ENCODE peak calls at places on chromosomes 5 and 9, in four cellular contexts. One of them, this sample, is unnamed.

GRCh38 chr9:97503862-97504210 is 2.4 kb downstream of the TMOD1 start:
- DNase-seq in IMR-90: no peak
- DNase-seq in caudate nucleus: no peak
- DNase-seq in endodermal cell: no peak
- DNase-seq in this sample: no peak

GRCh38 chr5:156497816-156498215 is 170.9 kb downstream of the SGCD start:
- DNase-seq in IMR-90: peak
- DNase-seq in caudate nucleus: no peak
- DNase-seq in endodermal cell: no peak
- DNase-seq in this sample: peak

GRCh38 chr5:147387109-147387508 is 122.8 kb downstream of the DPYSL3 start:
- DNase-seq in IMR-90: no peak
- DNase-seq in caudate nucleus: no peak
- DNase-seq in endodermal cell: no peak
- DNase-seq in this sample: no peak

GRCh38 chr5:170184007-170184687 is 48.6 kb upstream of the C5orf58 start:
- DNase-seq in IMR-90: peak
- DNase-seq in caudate nucleus: peak
- DNase-seq in endodermal cell: peak
- DNase-seq in this sample: peak

GRCh38 chr5:79430196-79430595 is 83.7 kb downstream of the HOMER1 start:
- DNase-seq in IMR-90: no peak
- DNase-seq in caudate nucleus: no peak
- DNase-seq in endodermal cell: no peak
- DNase-seq in this sample: no peak

GRCh38 chr5:6827815-6828214 is 114.6 kb downstream of the TENT4A start:
- DNase-seq in IMR-90: no peak
- DNase-seq in caudate nucleus: no peak
- DNase-seq in endodermal cell: no peak
- DNase-seq in this sample: no peak

GRCh38 chr5:38422622-38423021 is 133.8 kb downstream of the LIFR start:
- DNase-seq in IMR-90: no peak
- DNase-seq in caudate nucleus: no peak
- DNase-seq in endodermal cell: no peak
- DNase-seq in this sample: no peak

GRCh38 chr5:79585129-79585528 is 27.1 kb upstream of the TENT2 start:
- DNase-seq in IMR-90: no peak
- DNase-seq in caudate nucleus: no peak
- DNase-seq in endodermal cell: no peak
- DNase-seq in this sample: no peak

GRCh38 chr9:78930281-78930680 is 633.4 kb downstream of the PSAT1 start:
- DNase-seq in IMR-90: no peak
- DNase-seq in caudate nucleus: no peak
- DNase-seq in endodermal cell: no peak
- DNase-seq in this sample: no peak

GRCh38 chr9:78927099-78927940 is 630.4 kb downstream of the PSAT1 start:
- DNase-seq in IMR-90: no peak
- DNase-seq in caudate nucleus: no peak
- DNase-seq in endodermal cell: no peak
- DNase-seq in this sample: no peak

GRCh38 chr9:78934880-78935279 is 636.9 kb upstream of the TLE4 start:
- DNase-seq in IMR-90: no peak
- DNase-seq in caudate nucleus: no peak
- DNase-seq in endodermal cell: no peak
- DNase-seq in this sample: no peak

GRCh38 chr9:78938821-78939220 is 632.9 kb upstream of the TLE4 start:
- DNase-seq in IMR-90: no peak
- DNase-seq in caudate nucleus: no peak
- DNase-seq in endodermal cell: no peak
- DNase-seq in this sample: no peak

DNA sequence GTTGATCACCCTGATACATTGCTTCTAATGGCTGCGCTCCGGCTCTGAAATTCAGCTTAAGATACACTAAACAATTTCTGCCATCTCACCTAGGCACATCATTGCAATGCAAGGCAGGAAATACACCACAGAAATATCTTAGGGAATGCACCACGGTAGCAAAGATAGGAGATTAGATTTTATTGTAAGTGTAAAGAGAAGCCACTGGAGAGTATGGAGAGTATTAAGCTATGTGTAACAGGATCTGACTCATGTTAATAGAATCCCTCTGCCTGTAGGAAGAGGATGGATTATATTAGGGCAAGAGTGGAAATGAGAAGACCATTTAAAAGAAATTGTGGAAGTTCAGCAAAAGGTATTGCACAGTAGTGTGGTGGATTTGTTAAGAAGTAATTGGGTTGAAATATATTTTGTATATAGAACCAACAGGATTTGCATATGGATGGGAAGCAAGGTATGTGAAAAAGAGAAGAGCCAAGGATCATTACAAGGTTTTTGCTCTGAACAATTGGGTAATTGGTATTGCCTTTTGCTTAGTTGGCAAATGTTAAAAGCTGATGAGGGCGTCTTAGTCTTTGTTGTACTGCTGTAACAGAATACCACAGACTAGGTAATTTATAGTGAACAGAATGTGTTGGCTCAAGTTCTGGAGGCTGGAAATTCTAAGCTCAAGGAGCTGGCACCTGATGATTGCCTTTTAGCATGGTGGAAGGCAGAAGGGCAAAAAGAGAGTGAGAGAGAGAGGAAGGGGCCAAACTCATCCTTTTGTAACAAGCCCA is 636.1 kb downstream of the PSAT1 start:
- DNase-seq in IMR-90: peak
- DNase-seq in caudate nucleus: no peak
- DNase-seq in endodermal cell: no peak
- DNase-seq in this sample: no peak
- H3K27ac ChIP-seq in IMR-90: no peak
- H3K27ac ChIP-seq in caudate nucleus: no peak
- H3K27ac ChIP-seq in endodermal cell: no peak
- H3K27ac ChIP-seq in this sample: no peak

DNA sequence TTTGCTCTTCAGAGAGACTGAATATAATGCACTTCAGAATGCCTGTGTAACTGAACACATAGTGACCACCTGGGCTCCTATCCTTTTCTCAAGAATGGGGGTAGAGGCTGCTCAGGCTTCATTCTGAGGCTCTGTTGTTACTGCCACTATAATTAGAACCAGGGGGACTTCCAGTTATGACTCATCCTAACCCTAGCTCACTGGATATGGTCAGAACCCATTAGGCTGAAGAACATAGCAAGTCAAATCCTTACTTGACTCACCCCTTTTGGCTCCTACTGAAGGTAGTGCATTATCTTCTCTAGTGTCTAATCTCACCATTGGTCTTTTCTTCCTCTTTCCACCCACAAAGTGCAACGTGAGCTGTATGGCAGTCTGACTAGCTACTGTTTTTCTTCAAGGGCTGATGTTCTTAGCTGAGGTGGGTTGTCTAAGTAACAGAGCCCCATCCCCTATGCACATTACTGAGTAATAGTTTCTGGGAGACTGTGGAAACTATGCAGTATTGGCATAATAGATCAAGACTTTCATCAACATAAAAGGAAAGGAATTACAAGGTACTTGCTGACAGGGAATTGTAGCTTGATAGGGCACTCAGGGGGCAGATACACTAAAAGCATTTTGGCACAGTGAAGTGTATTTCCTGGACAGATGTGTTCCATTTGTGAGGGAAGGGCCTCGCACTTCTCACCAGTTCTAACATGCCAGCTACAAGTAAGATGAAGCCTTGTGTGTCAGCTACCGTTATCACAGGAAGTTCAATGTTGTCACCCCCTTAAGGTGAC is 431.0 kb upstream of the MEF2C start:
- DNase-seq in IMR-90: peak
- DNase-seq in caudate nucleus: no peak
- DNase-seq in endodermal cell: no peak
- DNase-seq in this sample: no peak
- H3K27ac ChIP-seq in IMR-90: no peak
- H3K27ac ChIP-seq in caudate nucleus: no peak
- H3K27ac ChIP-seq in endodermal cell: no peak
- H3K27ac ChIP-seq in this sample: no peak

DNA sequence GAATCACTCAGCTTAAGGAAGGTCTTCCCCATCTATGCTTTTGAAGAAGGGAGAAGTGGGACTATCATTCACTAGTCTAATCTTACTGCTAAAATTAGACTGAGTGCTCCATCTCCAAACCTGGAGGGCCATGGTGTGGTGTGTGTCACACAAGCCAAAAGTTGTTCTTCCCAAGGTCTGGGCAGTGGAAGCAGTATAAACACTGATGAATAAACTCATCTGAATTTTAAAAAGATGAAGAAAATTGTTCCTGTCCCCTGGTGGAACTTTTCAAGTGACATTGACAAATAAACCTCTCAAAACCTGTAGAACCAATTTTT is 16.2 kb downstream of the STX17 start:
- DNase-seq in IMR-90: no peak
- DNase-seq in caudate nucleus: no peak
- DNase-seq in endodermal cell: no peak
- DNase-seq in this sample: no peak
- H3K27ac ChIP-seq in IMR-90: no peak
- H3K27ac ChIP-seq in caudate nucleus: no peak
- H3K27ac ChIP-seq in endodermal cell: no peak
- H3K27ac ChIP-seq in this sample: no peak

GRCh38 chr9:35500130-35500748 is 10.3 kb downstream of the RUSC2 start:
- DNase-seq in IMR-90: no peak
- DNase-seq in caudate nucleus: no peak
- DNase-seq in endodermal cell: no peak
- DNase-seq in this sample: no peak

GRCh38 chr9:35499029-35499700 is 9.3 kb downstream of the RUSC2 start:
- DNase-seq in IMR-90: no peak
- DNase-seq in caudate nucleus: no peak
- DNase-seq in endodermal cell: no peak
- DNase-seq in this sample: no peak

GRCh38 chr9:35501941-35502340 is 12.0 kb downstream of the RUSC2 start:
- DNase-seq in IMR-90: no peak
- DNase-seq in caudate nucleus: no peak
- DNase-seq in endodermal cell: no peak
- DNase-seq in this sample: no peak

GRCh38 chr9:35495984-35496383 is 6.1 kb downstream of the RUSC2 start:
- DNase-seq in IMR-90: no peak
- DNase-seq in caudate nucleus: no peak
- DNase-seq in endodermal cell: no peak
- DNase-seq in this sample: no peak

GRCh38 chr9:35499701-35500030 is 9.8 kb downstream of the RUSC2 start:
- DNase-seq in IMR-90: no peak
- DNase-seq in caudate nucleus: no peak
- DNase-seq in endodermal cell: no peak
- DNase-seq in this sample: no peak
- H3K27ac ChIP-seq in IMR-90: no peak
- H3K27ac ChIP-seq in caudate nucleus: no peak
- H3K27ac ChIP-seq in endodermal cell: no peak
- H3K27ac ChIP-seq in this sample: no peak

DNA sequence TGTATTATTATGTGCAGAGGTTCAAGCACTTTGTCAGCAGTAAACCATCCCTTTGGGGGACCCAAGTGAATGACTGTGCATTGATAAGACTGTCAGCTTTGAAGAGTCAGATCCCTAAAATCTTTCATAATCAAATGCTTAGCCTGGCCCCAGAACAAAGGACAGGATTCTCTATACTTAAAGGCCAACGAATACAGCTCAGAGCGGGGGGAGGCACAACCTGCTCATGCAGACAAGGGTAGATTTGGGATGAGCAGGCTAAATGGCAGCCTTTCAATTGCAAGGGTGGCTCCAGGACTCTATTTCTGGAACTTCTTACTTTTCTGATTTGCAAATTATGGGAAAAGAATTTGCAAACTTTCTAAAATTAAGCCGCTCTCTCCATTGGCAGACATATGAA is 66.4 kb downstream of the ELL2 start:
- DNase-seq in IMR-90: no peak
- DNase-seq in caudate nucleus: no peak
- DNase-seq in endodermal cell: no peak
- DNase-seq in this sample: no peak
- H3K27ac ChIP-seq in IMR-90: peak
- H3K27ac ChIP-seq in caudate nucleus: peak
- H3K27ac ChIP-seq in endodermal cell: peak
- H3K27ac ChIP-seq in this sample: no peak